ENCODE peak calls at places on chromosomes 3 and 15, in nine cellular contexts. One of them, this sample, is unnamed.
A peak's percentile ranks its signal among the peaks of the same experiment; 100 is the strongest.

GRCh38 chr3:89699229-89699628 is 591.8 kb downstream of the EPHA3 start:
- DNase-seq in RPMI7951: no peak
- DNase-seq in neural crest cell: no peak
- DNase-seq in cardiac fibroblast: no peak
- DNase-seq in HFFc6: no peak
- DNase-seq in fibroblast of pulmonary artery: no peak
- DNase-seq in T-helper 9 cell: no peak
- DNase-seq in Kasumi-1: no peak
- DNase-seq in occipital lobe: no peak
- DNase-seq in this sample: no peak

GRCh38 chr3:16452265-16452664 is 61.2 kb downstream of the RFTN1 start:
- DNase-seq in RPMI7951: peak; percentile 85
- DNase-seq in neural crest cell: no peak
- DNase-seq in cardiac fibroblast: no peak
- DNase-seq in HFFc6: peak; percentile 57
- DNase-seq in fibroblast of pulmonary artery: peak; percentile 56
- DNase-seq in T-helper 9 cell: no peak
- DNase-seq in Kasumi-1: no peak
- DNase-seq in occipital lobe: no peak
- DNase-seq in this sample: no peak

GRCh38 chr15:82995938-82996337 is 9.9 kb downstream of the RAMAC start:
- DNase-seq in RPMI7951: peak; percentile 32
- DNase-seq in neural crest cell: no peak
- DNase-seq in cardiac fibroblast: no peak
- DNase-seq in HFFc6: peak; percentile 31
- DNase-seq in fibroblast of pulmonary artery: no peak
- DNase-seq in T-helper 9 cell: no peak
- DNase-seq in Kasumi-1: no peak
- DNase-seq in occipital lobe: no peak
- DNase-seq in this sample: no peak

GRCh38 chr3:120678331-120678845 is 3.7 kb downstream of the HGD start:
- DNase-seq in RPMI7951: peak; percentile 87
- DNase-seq in neural crest cell: no peak
- DNase-seq in cardiac fibroblast: peak; percentile 88
- DNase-seq in HFFc6: peak; percentile 53
- DNase-seq in fibroblast of pulmonary artery: peak; percentile 90
- DNase-seq in T-helper 9 cell: no peak
- DNase-seq in Kasumi-1: peak; percentile 89
- DNase-seq in occipital lobe: peak; percentile 36
- DNase-seq in this sample: peak; percentile 79

GRCh38 chr15:101156509-101157159 is 95.2 kb downstream of the CHSY1 start:
- DNase-seq in RPMI7951: no peak
- DNase-seq in neural crest cell: no peak
- DNase-seq in cardiac fibroblast: no peak
- DNase-seq in HFFc6: no peak
- DNase-seq in fibroblast of pulmonary artery: no peak
- DNase-seq in T-helper 9 cell: no peak
- DNase-seq in Kasumi-1: no peak
- DNase-seq in occipital lobe: no peak
- DNase-seq in this sample: no peak

GRCh38 chr3:193096076-193096475 is 144.9 kb upstream of the PLAAT1 start:
- DNase-seq in RPMI7951: no peak
- DNase-seq in neural crest cell: no peak
- DNase-seq in cardiac fibroblast: no peak
- DNase-seq in HFFc6: no peak
- DNase-seq in fibroblast of pulmonary artery: no peak
- DNase-seq in T-helper 9 cell: no peak
- DNase-seq in Kasumi-1: no peak
- DNase-seq in occipital lobe: no peak
- DNase-seq in this sample: no peak

GRCh38 chr3:73549071-73549600 is 75.6 kb downstream of the PDZRN3 start:
- DNase-seq in RPMI7951: peak; percentile 7
- DNase-seq in neural crest cell: no peak
- DNase-seq in cardiac fibroblast: no peak
- DNase-seq in HFFc6: no peak
- DNase-seq in fibroblast of pulmonary artery: no peak
- DNase-seq in T-helper 9 cell: no peak
- DNase-seq in Kasumi-1: no peak
- DNase-seq in occipital lobe: no peak
- DNase-seq in this sample: no peak

GRCh38 chr15:67906382-67906781 is 66.5 kb upstream of the RNU6-1 start:
- DNase-seq in RPMI7951: peak; percentile 40
- DNase-seq in neural crest cell: no peak
- DNase-seq in cardiac fibroblast: peak; percentile 38
- DNase-seq in HFFc6: peak; percentile 28
- DNase-seq in fibroblast of pulmonary artery: peak; percentile 56
- DNase-seq in T-helper 9 cell: no peak
- DNase-seq in Kasumi-1: no peak
- DNase-seq in occipital lobe: no peak
- DNase-seq in this sample: no peak

GRCh38 chr15:92383528-92384326 is 10.0 kb upstream of the ST8SIA2 start:
- DNase-seq in RPMI7951: peak; percentile 52
- DNase-seq in neural crest cell: peak; percentile 45
- DNase-seq in cardiac fibroblast: peak; percentile 25
- DNase-seq in HFFc6: no peak
- DNase-seq in fibroblast of pulmonary artery: peak; percentile 13
- DNase-seq in T-helper 9 cell: no peak
- DNase-seq in Kasumi-1: no peak
- DNase-seq in occipital lobe: no peak
- DNase-seq in this sample: no peak

GRCh38 chr15:63506537-63507035 is 2.2 kb downstream of the USP3 start:
- DNase-seq in RPMI7951: peak; percentile 36
- DNase-seq in neural crest cell: no peak
- DNase-seq in cardiac fibroblast: no peak
- DNase-seq in HFFc6: peak; percentile 24
- DNase-seq in fibroblast of pulmonary artery: no peak
- DNase-seq in T-helper 9 cell: no peak
- DNase-seq in Kasumi-1: no peak
- DNase-seq in occipital lobe: no peak
- DNase-seq in this sample: no peak

GRCh38 chr3:101069796-101070195 is 76.6 kb upstream of the ABI3BP start:
- DNase-seq in RPMI7951: no peak
- DNase-seq in neural crest cell: no peak
- DNase-seq in cardiac fibroblast: no peak
- DNase-seq in HFFc6: no peak
- DNase-seq in fibroblast of pulmonary artery: no peak
- DNase-seq in T-helper 9 cell: no peak
- DNase-seq in Kasumi-1: no peak
- DNase-seq in occipital lobe: no peak
- DNase-seq in this sample: no peak

GRCh38 chr15:25659251-25659650 is 203.9 kb downstream of the ATP10A start:
- DNase-seq in RPMI7951: no peak
- DNase-seq in neural crest cell: no peak
- DNase-seq in cardiac fibroblast: no peak
- DNase-seq in HFFc6: no peak
- DNase-seq in fibroblast of pulmonary artery: no peak
- DNase-seq in T-helper 9 cell: no peak
- DNase-seq in Kasumi-1: no peak
- DNase-seq in occipital lobe: no peak
- DNase-seq in this sample: no peak

GRCh38 chr3:184129012-184129411 is 6.1 kb upstream of the EIF2B5 start:
- DNase-seq in RPMI7951: peak; percentile 52
- DNase-seq in neural crest cell: no peak
- DNase-seq in cardiac fibroblast: peak; percentile 61
- DNase-seq in HFFc6: peak; percentile 60
- DNase-seq in fibroblast of pulmonary artery: peak; percentile 59
- DNase-seq in T-helper 9 cell: no peak
- DNase-seq in Kasumi-1: peak; percentile 56
- DNase-seq in occipital lobe: no peak
- DNase-seq in this sample: no peak

GRCh38 chr3:6799264-6799915 is 61.5 kb upstream of the GRM7 start:
- DNase-seq in RPMI7951: no peak
- DNase-seq in neural crest cell: peak; percentile 43
- DNase-seq in cardiac fibroblast: peak; percentile 7
- DNase-seq in HFFc6: no peak
- DNase-seq in fibroblast of pulmonary artery: peak; percentile 6
- DNase-seq in T-helper 9 cell: no peak
- DNase-seq in Kasumi-1: peak; percentile 72
- DNase-seq in occipital lobe: no peak
- DNase-seq in this sample: peak; percentile 30

GRCh38 chr3:129686941-129687340 is 80.5 kb upstream of the PLXND1 start:
- DNase-seq in RPMI7951: peak; percentile 11
- DNase-seq in neural crest cell: no peak
- DNase-seq in cardiac fibroblast: no peak
- DNase-seq in HFFc6: no peak
- DNase-seq in fibroblast of pulmonary artery: no peak
- DNase-seq in T-helper 9 cell: no peak
- DNase-seq in Kasumi-1: no peak
- DNase-seq in occipital lobe: no peak
- DNase-seq in this sample: peak; percentile 56

GRCh38 chr3:187745201-187746058 is at the start of gene BCL6:
- DNase-seq in RPMI7951: peak; percentile 98
- DNase-seq in neural crest cell: peak; percentile 75
- DNase-seq in cardiac fibroblast: peak; percentile 99
- DNase-seq in HFFc6: peak; percentile 98
- DNase-seq in fibroblast of pulmonary artery: peak; percentile 99
- DNase-seq in T-helper 9 cell: peak; percentile 74
- DNase-seq in Kasumi-1: peak; percentile 92
- DNase-seq in occipital lobe: peak; percentile 86
- DNase-seq in this sample: peak; percentile 98

GRCh38 chr15:73741401-73741836 is 11.7 kb downstream of the INSYN1 start:
- DNase-seq in RPMI7951: no peak
- DNase-seq in neural crest cell: no peak
- DNase-seq in cardiac fibroblast: no peak
- DNase-seq in HFFc6: no peak
- DNase-seq in fibroblast of pulmonary artery: no peak
- DNase-seq in T-helper 9 cell: no peak
- DNase-seq in Kasumi-1: no peak
- DNase-seq in occipital lobe: no peak
- DNase-seq in this sample: no peak

This sample was measured in midbrain.